ENCODE peak calls at places on chromosomes 4 and X, in ten cellular contexts. I is colonic mucosa; X is neural progenitor cell; J is ovary; Q is hepatocyte; T is HCT116; M is heart left ventricle; C is astrocyte; H is CD4-positive, alpha-beta memory T cell; N is H1. B is an unnamed sample. For H3K9me3 and H3K4me1, the result is how much of the 10 kb centered on the place peaks cover.

GRCh38 chr4:171932238-171932637 is 119.0 kb downstream of the GALNTL6 start:
- DNase-seq in I (no peak), X (no peak), J (no peak), Q (no peak), T (no peak), M (no peak), C (no peak), H (no peak), N (no peak), B (no peak)

GRCh38 chr4:76882630-76883029 is 15.3 kb downstream of the SOWAHB start:
- DNase-seq in I (no peak), X (no peak), J (no peak), Q (no peak), T (no peak), M (no peak), C (no peak), H (no peak), N (no peak), B (no peak)

GRCh38 chrX:109966246-109966645 is 36.7 kb upstream of the TMEM164 start:
- DNase-seq in I (no peak), X (no peak), J (no peak), Q (no peak), T (no peak), M (no peak), C (no peak), H (no peak), N (no peak), B (no peak)

GRCh38 chrX:131816551-131817136 is 206.5 kb upstream of the STK26 start:
- DNase-seq in I (peak), X (no peak), J (peak), Q (no peak), T (no peak), M (no peak), C (peak), H (peak), N (no peak), B (peak)

GRCh38 chrX:110216027-110216426 is 101.9 kb downstream of the AMMECR1 start:
- DNase-seq in I (no peak), X (no peak), J (no peak), Q (no peak), T (no peak), M (no peak), C (no peak), H (no peak), N (no peak), B (no peak)

GRCh38 chr4:124691801-124692200 is 20.7 kb downstream of the ANKRD50 start:
- DNase-seq in I (no peak), X (no peak), J (no peak), Q (no peak), T (no peak), M (no peak), C (no peak), H (no peak), N (no peak), B (no peak)

GRCh38 chr4:120630432-120630831 is 292.1 kb downstream of the PRDM5 start:
- DNase-seq in I (no peak), X (peak), J (no peak), Q (no peak), T (no peak), M (no peak), C (no peak), H (no peak), N (no peak), B (no peak)

GRCh38 chr4:153211986-153212720 is 7.9 kb downstream of the TRIM2 start:
- DNase-seq in I (no peak), X (no peak), J (no peak), Q (peak), T (no peak), M (no peak), C (peak), H (no peak), N (no peak), B (no peak)

GRCh38 chrX:48919947-48920712 is 1.3 kb upstream of the PIM2 start:
- DNase-seq in I (no peak), X (no peak), J (no peak), Q (no peak), T (no peak), M (no peak), C (no peak), H (peak), N (no peak), B (no peak)

GRCh38 chr4:188403272-188403671 is 264.0 kb downstream of the TRIML1 start:
- DNase-seq in I (no peak), X (peak), J (no peak), Q (no peak), T (no peak), M (no peak), C (no peak), H (no peak), N (no peak), B (no peak)

GRCh38 chrX:49106930-49107329 is 16.6 kb downstream of the GPKOW start:
- DNase-seq in I (no peak), X (peak), J (no peak), Q (peak), T (no peak), M (no peak), C (peak), H (peak), N (no peak), B (peak)

GRCh38 chr4:36411338-36411737 is 129.9 kb downstream of the DTHD1 start:
- DNase-seq in I (no peak), X (no peak), J (no peak), Q (no peak), T (no peak), M (no peak), C (no peak), H (no peak), N (no peak), B (no peak)

GRCh38 chr4:48831532-48832015 is 686 bp downstream of the OCIAD1 start:
- DNase-seq in I (no peak), X (no peak), J (no peak), Q (no peak), T (no peak), M (no peak), C (no peak), H (no peak), N (no peak), B (no peak)

GRCh38 chr4:55926610-55927009 is 22.1 kb upstream of the CEP135 start:
- DNase-seq in I (no peak), X (no peak), J (no peak), Q (no peak), T (no peak), M (no peak), C (no peak), H (no peak), N (no peak), B (no peak)

GRCh38 chr4:6263541-6264540 is 5.8 kb upstream of the WFS1 start:
- DNase-seq in I (no peak), X (peak), J (peak), Q (peak), T (no peak), M (peak), C (peak), H (no peak), N (peak), B (peak)

GRCh38 chrX:65536291-65536690 is 1.7 kb upstream of the LAS1L start:
- DNase-seq in I (no peak), X (no peak), J (no peak), Q (no peak), T (no peak), M (no peak), C (no peak), H (no peak), N (no peak), B (no peak)

GRCh38 chr4:6608758-6609414 is 31.6 kb upstream of the MRFAP1 start:
- DNase-seq in I (no peak), X (peak), J (no peak), Q (no peak), T (no peak), M (peak), C (no peak), H (no peak), N (peak), B (no peak)

GRCh38 chrX:124211312-124211942 is 121.0 kb upstream of the TEX13D start:
- DNase-seq in I (no peak), X (peak), J (no peak), Q (peak), T (peak), M (no peak), C (no peak), H (peak), N (no peak), B (no peak)

GRCh38 chrX:38095971-38096529 is 89.7 kb downstream of the SYTL5 start:
- DNase-seq in I (no peak), X (no peak), J (no peak), Q (no peak), T (peak), M (no peak), C (peak), H (no peak), N (no peak), B (no peak)

GRCh38 chr4:7359302-7360063 is 75.2 kb downstream of the PSAPL1 start:
- DNase-seq in I (no peak), X (no peak), J (no peak), Q (no peak), T (no peak), M (peak), C (no peak), H (no peak), N (no peak), B (no peak)

GRCh38 chr4:139978692-139979091 is 175.3 kb downstream of the MAML3 start:
- DNase-seq in I (no peak), X (no peak), J (no peak), Q (no peak), T (no peak), M (no peak), C (no peak), H (no peak), N (no peak), B (no peak)

GRCh38 chrX:50799531-50799961 is 14.4 kb downstream of the SHROOM4 start:
- DNase-seq in I (no peak), X (no peak), J (no peak), Q (peak), T (no peak), M (no peak), C (peak), H (no peak), N (no peak), B (no peak)

GRCh38 chrX:153388722-153389459 is 12.3 kb downstream of the PNMA6E start:
- DNase-seq in I (peak), X (no peak), J (no peak), Q (no peak), T (no peak), M (no peak), C (no peak), H (no peak), N (no peak), B (no peak)

GRCh38 chr4:35138449-35138848 is 1105.9 kb downstream of the ARAP2 start:
- DNase-seq in I (no peak), X (no peak), J (no peak), Q (no peak), T (no peak), M (no peak), C (no peak), H (no peak), N (no peak), B (no peak)

GRCh38 chrX:54415534-54416350 is 24.5 kb upstream of the TSR2 start:
- DNase-seq in I (no peak), X (peak), J (no peak), Q (no peak), T (no peak), M (no peak), C (peak), H (peak), N (peak), B (no peak)

GRCh38 chrX:44245730-44246129 is 97.7 kb downstream of the EFHC2 start:
- DNase-seq in I (no peak), X (no peak), J (no peak), Q (no peak), T (no peak), M (no peak), C (no peak), H (peak), N (no peak), B (no peak)

GRCh38 chr4:89765966-89766365 is 71.0 kb downstream of the SNCA start:
- DNase-seq in I (no peak), X (no peak), J (peak), Q (no peak), T (no peak), M (no peak), C (peak), H (no peak), N (no peak), B (peak)

GRCh38 chr4:15233626-15234025 is 194.2 kb upstream of the C1QTNF7 start:
- DNase-seq in I (no peak), X (no peak), J (no peak), Q (no peak), T (no peak), M (no peak), C (peak), H (peak), N (no peak), B (no peak)

GRCh38 chrX:118839334-118839958 is 15.8 kb downstream of the ZCCHC12 start:
- DNase-seq in I (peak), X (peak), J (peak), Q (peak), T (peak), M (peak), C (no peak), H (peak), N (peak), B (peak)

GRCh38 chr4:7160439-7160838 is 31.9 kb upstream of the SORCS2 start:
- DNase-seq in I (peak), X (no peak), J (no peak), Q (no peak), T (no peak), M (peak), C (no peak), H (no peak), N (no peak), B (no peak)

GRCh38 chr4:25787891-25788331 is 74.9 kb downstream of the SEL1L3 start:
- DNase-seq in I (no peak), X (no peak), J (no peak), Q (no peak), T (no peak), M (no peak), C (peak), H (no peak), N (no peak), B (no peak)

GRCh38 chr4:88705223-88705622 is 7.6 kb upstream of the NAP1L5 start:
- DNase-seq in I (no peak), X (no peak), J (no peak), Q (no peak), T (no peak), M (no peak), C (no peak), H (no peak), N (no peak), B (no peak)

GRCh38 chrX:295136-295535 is 14.0 kb downstream of the PLCXD1 start:
- DNase-seq in I (no peak), X (no peak), J (no peak), Q (no peak), T (no peak), M (peak), C (no peak), H (no peak), N (no peak), B (peak)

GRCh38 chr4:49709775-49710174 is 723.7 kb downstream of the CWH43 start:
- DNase-seq in I (no peak), X (no peak), J (no peak), Q (no peak), T (no peak), M (no peak), C (no peak), H (no peak), N (no peak), B (no peak)

GRCh38 chrX:19991350-19991718 is 473 bp upstream of the BCLAF3 start:
- DNase-seq in I (no peak), X (no peak), J (no peak), Q (no peak), T (no peak), M (no peak), C (no peak), H (no peak), N (no peak), B (no peak)

GRCh38 chr4:16090306-16090705 is 6.5 kb upstream of the PROM1 start:
- DNase-seq in I (no peak), X (no peak), J (no peak), Q (no peak), T (no peak), M (no peak), C (no peak), H (no peak), N (no peak), B (no peak)

GRCh38 chr4:84159767-84160166 is 339.3 kb downstream of the NKX6-1 start:
- DNase-seq in I (no peak), X (peak), J (no peak), Q (peak), T (peak), M (no peak), C (no peak), H (no peak), N (peak), B (no peak)

GRCh38 chrX:3711331-3711917 is 2.0 kb downstream of the PRKX start:
- DNase-seq in I (peak), X (no peak), J (no peak), Q (no peak), T (no peak), M (no peak), C (no peak), H (peak), N (no peak), B (peak)

GRCh38 chrX:120463241-120463640 is 5.9 kb downstream of the LAMP2 start:
- DNase-seq in I (no peak), X (no peak), J (peak), Q (no peak), T (no peak), M (no peak), C (no peak), H (no peak), N (no peak), B (no peak)
- H3K4me3 ChIP-seq in I (no peak), X (no peak), J (no peak), Q (no peak), T (no peak), M (no peak), C (no peak), H (no peak), N (no peak), B (no peak)

GRCh38 chrX:148265829-148266228 is 234.6 kb upstream of the AFF2 start:
- DNase-seq in I (no peak), X (no peak), J (no peak), Q (no peak), T (no peak), M (no peak), C (no peak), H (no peak), N (no peak), B (no peak)

GRCh38 chrX:148270499-148270898 is 229.9 kb upstream of the AFF2 start:
- DNase-seq in I (no peak), X (no peak), J (no peak), Q (no peak), T (no peak), M (no peak), C (no peak), H (peak), N (no peak), B (no peak)

GRCh38 chrX:148268646-148269045 is 231.8 kb upstream of the AFF2 start:
- DNase-seq in I (no peak), X (no peak), J (no peak), Q (no peak), T (no peak), M (no peak), C (no peak), H (no peak), N (no peak), B (no peak)

GRCh38 chrX:148271263-148271662 is 229.2 kb upstream of the AFF2 start:
- DNase-seq in I (no peak), X (no peak), J (no peak), Q (no peak), T (no peak), M (no peak), C (no peak), H (no peak), N (no peak), B (no peak)

DNA sequence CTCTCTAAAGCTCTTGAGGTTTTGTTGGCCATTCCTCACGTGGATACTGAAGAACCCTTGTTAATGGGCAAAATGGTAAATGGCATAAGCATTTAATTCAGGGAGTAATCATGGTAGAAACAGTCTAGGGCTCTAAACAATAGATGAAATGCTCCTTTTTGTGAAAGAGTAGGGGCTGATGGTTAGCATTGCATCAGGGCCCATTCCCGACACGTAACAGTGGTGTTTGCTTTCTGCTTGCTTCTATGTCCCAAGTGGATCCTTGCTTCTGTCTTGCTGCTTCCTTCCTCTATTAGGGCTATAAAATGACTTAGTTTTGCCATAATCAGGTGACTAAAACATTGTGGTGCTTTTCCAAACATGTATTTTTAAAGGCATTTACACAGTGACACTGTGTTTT is 230.9 kb upstream of the AFF2 start:
- DNase-seq in I (no peak), X (no peak), J (no peak), Q (no peak), T (no peak), M (no peak), C (no peak), H (no peak), N (no peak), B (no peak)
- H3K9me3 ChIP-seq in I (under half), X (under half), J (under half), Q (under half), T (under half), M (under half), C (under half), H (under half), N (under half), B (under half)

GRCh38 chrX:68697465-68698125 is 50.1 kb downstream of the STARD8 start:
- DNase-seq in I (no peak), X (no peak), J (no peak), Q (no peak), T (no peak), M (no peak), C (no peak), H (no peak), N (no peak), B (no peak)
- H3K4me1 ChIP-seq in I (under half), X (under half), J (under half), Q (under half), T (under half), M (under half), C (under half), H (under half), N (under half), B (under half)

GRCh38 chr4:54065282-54066087 is 1.1 kb upstream of the CHIC2 start:
- DNase-seq in I (no peak), X (no peak), J (no peak), Q (no peak), T (no peak), M (no peak), C (no peak), H (no peak), N (no peak), B (no peak)
- H3K4me3 ChIP-seq in I (peak), X (peak), J (peak), Q (peak), T (no peak), M (peak), C (peak), H (peak), N (no peak), B (no peak)

GRCh38 chr4:107589269-107589668 is 130.8 kb downstream of the PAPSS1 start:
- DNase-seq in I (no peak), X (no peak), J (no peak), Q (no peak), T (no peak), M (no peak), C (no peak), H (no peak), N (no peak), B (no peak)
- H3K9me3 ChIP-seq in I (under half), X (under half), J (under half), Q (under half), T (under half), M (under half), C (under half), H (under half), N (under half), B (under half)

DNA sequence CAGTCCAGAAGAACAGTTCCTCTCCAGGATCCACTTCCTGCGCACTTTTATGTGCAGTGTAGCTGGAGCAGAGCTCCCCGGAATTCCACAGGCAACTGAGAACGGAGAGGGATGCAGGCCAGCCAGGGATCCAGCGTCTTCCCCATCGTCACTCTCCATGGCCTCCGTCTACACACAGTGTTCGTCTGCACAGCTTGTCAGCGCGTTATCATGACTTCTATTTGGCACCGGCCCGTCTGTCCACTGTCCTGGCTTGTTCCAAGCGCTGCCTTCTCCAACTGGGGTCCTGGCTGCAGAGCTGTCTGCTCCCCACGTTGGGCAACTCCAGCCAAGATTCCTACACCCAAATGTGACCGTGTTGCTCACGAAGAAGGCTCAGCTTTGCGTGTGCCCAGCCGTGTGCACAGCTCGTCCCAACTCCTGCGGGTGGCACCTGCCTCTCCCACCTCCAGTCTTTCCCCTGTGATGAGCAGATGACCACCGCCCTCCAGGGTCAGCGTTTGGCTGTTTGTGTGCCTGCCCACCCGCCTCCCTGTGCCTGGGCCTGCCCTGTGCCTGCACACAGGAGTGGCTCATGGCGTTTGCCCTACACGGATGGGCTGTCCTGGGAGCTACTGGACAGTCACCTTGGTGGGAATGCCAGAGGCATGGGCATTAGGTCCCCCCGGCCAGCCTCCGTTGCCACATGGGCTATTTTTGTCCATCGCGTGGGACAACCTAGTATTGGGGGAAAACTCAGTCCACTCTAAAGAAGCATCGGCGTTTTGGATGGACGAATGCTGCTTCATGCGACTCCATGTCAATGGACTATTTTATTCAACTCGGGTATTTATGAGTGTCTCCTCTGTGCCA is 2.2 kb upstream of the CTBP1 start:
- DNase-seq in I (no peak), X (no peak), J (peak), Q (peak), T (no peak), M (peak), C (no peak), H (no peak), N (no peak), B (peak)
- H3K4me1 ChIP-seq in I (under half), X (under half), J (under half), Q (under half), T (under half), M (under half), C (under half), H (half or more), N (under half), B (under half)

GRCh38 chrX:136608295-136608933 is 39.5 kb upstream of the CD40LG start:
- DNase-seq in I (peak), X (peak), J (peak), Q (no peak), T (peak), M (peak), C (no peak), H (peak), N (peak), B (peak)
- H3K4me3 ChIP-seq in I (no peak), X (no peak), J (no peak), Q (no peak), T (no peak), M (no peak), C (no peak), H (no peak), N (no peak), B (no peak)

GRCh38 chrX:78643106-78643505 is 16.0 kb downstream of the RTL3 start:
- DNase-seq in I (no peak), X (no peak), J (no peak), Q (no peak), T (no peak), M (no peak), C (peak), H (no peak), N (no peak), B (no peak)

GRCh38 chrX:78643874-78644273 is 15.3 kb downstream of the RTL3 start:
- DNase-seq in I (no peak), X (no peak), J (no peak), Q (no peak), T (no peak), M (no peak), C (no peak), H (peak), N (no peak), B (no peak)
- H3K9me3 ChIP-seq in I (under half), X (under half), J (under half), Q (under half), T (under half), M (under half), C (under half), H (under half), N (under half), B (under half)